ENCODE peak calls at places on chromosomes 11 and 22, in six cellular contexts. Y is iPS-NIHi11; X is Ammon's horn; K is dorsolateral prefrontal cortex; B is activated CD4-positive, CD25-positive, alpha-beta regulatory T cell; H is stimulated activated CD4-positive, alpha-beta T cell treated with anti-CD3 and anti-CD28 coated beads, Interleukin-1b, Interleukin-23, amount 100 ng/mL, for 24 hours. C is an unnamed sample.

GRCh38 chr11:71490731-71491390 is 36.2 kb upstream of the KRTAP5-7 start:
- DNase-seq in H (no peak), K (no peak), B (no peak), Y (no peak), X (no peak), C (peak; percentile 83)

GRCh38 chr22:23709107-23709506 is 18.3 kb downstream of the RGL4 start:
- DNase-seq in H (no peak), K (no peak), B (no peak), Y (no peak), X (no peak), C (no peak)

GRCh38 chr11:10908215-10908990 is 50.5 kb upstream of the ZBED5 start:
- DNase-seq in Y (no peak), B (no peak), H (no peak), K (no peak), X (no peak), C (no peak)

GRCh38 chr22:46057762-46058420 is 80.9 kb upstream of the WNT7B start:
- DNase-seq in X (no peak), K (peak; percentile 47), Y (no peak), B (no peak), H (no peak), C (no peak)

GRCh38 chr22:26671317-26672059 is 14.1 kb downstream of the MIAT start:
- DNase-seq in H (peak; percentile 45), B (peak; percentile 40), K (no peak), X (no peak), Y (no peak), C (no peak)

GRCh38 chr11:99257131-99257530 is 236.4 kb downstream of the CNTN5 start:
- DNase-seq in Y (no peak), X (no peak), B (no peak), H (no peak), K (no peak), C (no peak)

GRCh38 chr22:38009000-38009806 is 24.8 kb upstream of the SOX10 start:
- DNase-seq in K (no peak), X (no peak), H (no peak), Y (no peak), B (no peak), C (no peak)

GRCh38 chr11:15199693-15200092 is 85.0 kb downstream of the INSC start:
- DNase-seq in Y (no peak), X (no peak), B (no peak), H (no peak), K (no peak), C (no peak)

GRCh38 chr11:47186076-47186936 is at the start of gene PACSIN3:
- DNase-seq in X (no peak), K (no peak), H (no peak), Y (peak; percentile 76), B (no peak), C (no peak)

GRCh38 chr11:67694875-67695555 is 20.6 kb upstream of the ALDH3B2 start:
- DNase-seq in X (no peak), H (no peak), Y (no peak), B (no peak), K (no peak), C (no peak)

GRCh38 chr11:62922653-62923371 is 1.6 kb upstream of the CHRM1 start:
- DNase-seq in K (peak; percentile 85), H (no peak), B (no peak), X (peak; percentile 74), Y (peak; percentile 79), C (no peak)

GRCh38 chr22:23289130-23289503 is 108.8 kb downstream of the BCR start:
- DNase-seq in K (no peak), X (no peak), B (no peak), Y (no peak), H (no peak), C (no peak)

GRCh38 chr11:2413735-2414579 is 13.4 kb downstream of the TSSC4 start:
- DNase-seq in Y (no peak), B (no peak), X (no peak), K (no peak), H (no peak), C (no peak)

GRCh38 chr11:110174645-110175310 is 81.6 kb downstream of the ZC3H12C start:
- DNase-seq in K (no peak), B (no peak), H (no peak), X (no peak), Y (no peak), C (no peak)

GRCh38 chr11:78532991-78533861 is 41.4 kb downstream of the NARS2 start:
- DNase-seq in Y (no peak), H (no peak), K (no peak), B (no peak), X (no peak), C (no peak)